ENCODE peak calls at places on chromosome 4, in ten cellular contexts. N, Q, D, J, S, K, P, T, Z and E are unnamed samples.

GRCh38 chr4:119750771-119751170 is 122.2 kb upstream of the PDE5A start:
- DNase-seq in N (no peak), Q (no peak), D (no peak), J (no peak), S (no peak), K (no peak), P (no peak), T (peak), Z (no peak), E (peak)

GRCh38 chr4:182905038-182905437 is 12.1 kb downstream of the DCTD start:
- DNase-seq in N (no peak), Q (no peak), D (no peak), J (no peak), S (no peak), K (no peak), P (no peak), T (no peak), Z (no peak), E (no peak)

GRCh38 chr4:130210871-130211270 is 1114.9 kb downstream of the C4orf33 start:
- DNase-seq in N (no peak), Q (no peak), D (no peak), J (peak), S (no peak), K (no peak), P (no peak), T (peak), Z (no peak), E (peak)

GRCh38 chr4:41752081-41752836 is 3.7 kb upstream of the PHOX2B start:
- DNase-seq in N (no peak), Q (no peak), D (no peak), J (no peak), S (no peak), K (no peak), P (no peak), T (no peak), Z (no peak), E (no peak)

GRCh38 chr4:48475770-48476169 is 7.4 kb upstream of the SLC10A4 start:
- DNase-seq in N (no peak), Q (no peak), D (no peak), J (no peak), S (no peak), K (no peak), P (no peak), T (no peak), Z (no peak), E (no peak)

GRCh38 chr4:128853741-128854140 is 44.2 kb downstream of the JADE1 start:
- DNase-seq in N (no peak), Q (no peak), D (no peak), J (no peak), S (no peak), K (no peak), P (no peak), T (no peak), Z (no peak), E (no peak)

GRCh38 chr4:36280555-36280954 is 861 bp upstream of the DTHD1 start:
- DNase-seq in N (no peak), Q (no peak), D (no peak), J (no peak), S (no peak), K (peak), P (no peak), T (no peak), Z (no peak), E (no peak)

GRCh38 chr4:173500841-173501591 is 29.0 kb downstream of the HAND2 start:
- DNase-seq in N (no peak), Q (peak), D (no peak), J (no peak), S (no peak), K (no peak), P (no peak), T (no peak), Z (no peak), E (no peak)

GRCh38 chr4:3827616-3828492 is 61.7 kb downstream of the ADRA2C start:
- DNase-seq in N (no peak), Q (peak), D (peak), J (no peak), S (no peak), K (peak), P (no peak), T (peak), Z (peak), E (peak)

GRCh38 chr4:152045781-152046571 is 285.2 kb upstream of the GATB start:
- DNase-seq in N (no peak), Q (peak), D (peak), J (no peak), S (no peak), K (no peak), P (peak), T (no peak), Z (no peak), E (no peak)
- H3K4me3 ChIP-seq in N (no peak), Q (no peak), D (peak), J (no peak), S (no peak), K (no peak), P (peak), T (no peak), Z (peak), E (no peak)

DNA sequence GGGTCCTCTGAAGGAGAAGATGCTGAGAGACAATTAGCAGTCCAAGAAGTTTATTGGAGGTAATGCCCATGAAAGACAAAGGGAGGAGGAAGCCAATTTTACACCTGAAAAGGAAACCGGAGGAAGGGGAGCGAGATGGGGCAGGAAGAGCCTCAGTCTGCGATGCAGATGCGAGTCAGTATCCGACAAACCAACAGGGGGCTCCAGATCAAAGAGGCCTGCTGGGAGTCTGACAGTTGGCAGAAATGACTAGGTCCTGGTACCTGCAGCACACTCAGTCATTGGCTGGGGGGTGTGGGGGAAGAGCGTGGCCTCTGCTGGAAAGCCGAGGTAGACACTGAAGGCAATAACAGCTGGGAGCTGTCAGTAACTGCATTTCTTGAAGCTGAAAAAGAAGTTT is 231.1 kb upstream of the CENPE start:
- DNase-seq in N (no peak), Q (no peak), D (no peak), J (no peak), S (no peak), K (no peak), P (no peak), T (no peak), Z (no peak), E (no peak)
- TF ChIP-seq CTCF in N (no peak), Q (no peak), D (no peak), J (no peak), S (no peak), K (no peak), P (peak), T (peak), Z (no peak), E (peak)

GRCh38 chr4:146059153-146059552 is 116.4 kb upstream of the LSM6 start:
- DNase-seq in N (no peak), Q (no peak), D (no peak), J (no peak), S (no peak), K (no peak), P (no peak), T (no peak), Z (no peak), E (no peak)
- H3K4me3 ChIP-seq in N (no peak), Q (no peak), D (no peak), J (no peak), S (no peak), K (no peak), P (no peak), T (no peak), Z (no peak), E (no peak)

GRCh38 chr4:82500830-82501229 is 61.0 kb downstream of the TMEM150C start:
- DNase-seq in N (no peak), Q (no peak), D (no peak), J (no peak), S (no peak), K (no peak), P (no peak), T (no peak), Z (no peak), E (no peak)
- TF ChIP-seq CTCF in N (no peak), Q (no peak), D (no peak), J (no peak), S (no peak), K (no peak), P (no peak), T (no peak), Z (no peak), E (no peak)

DNA sequence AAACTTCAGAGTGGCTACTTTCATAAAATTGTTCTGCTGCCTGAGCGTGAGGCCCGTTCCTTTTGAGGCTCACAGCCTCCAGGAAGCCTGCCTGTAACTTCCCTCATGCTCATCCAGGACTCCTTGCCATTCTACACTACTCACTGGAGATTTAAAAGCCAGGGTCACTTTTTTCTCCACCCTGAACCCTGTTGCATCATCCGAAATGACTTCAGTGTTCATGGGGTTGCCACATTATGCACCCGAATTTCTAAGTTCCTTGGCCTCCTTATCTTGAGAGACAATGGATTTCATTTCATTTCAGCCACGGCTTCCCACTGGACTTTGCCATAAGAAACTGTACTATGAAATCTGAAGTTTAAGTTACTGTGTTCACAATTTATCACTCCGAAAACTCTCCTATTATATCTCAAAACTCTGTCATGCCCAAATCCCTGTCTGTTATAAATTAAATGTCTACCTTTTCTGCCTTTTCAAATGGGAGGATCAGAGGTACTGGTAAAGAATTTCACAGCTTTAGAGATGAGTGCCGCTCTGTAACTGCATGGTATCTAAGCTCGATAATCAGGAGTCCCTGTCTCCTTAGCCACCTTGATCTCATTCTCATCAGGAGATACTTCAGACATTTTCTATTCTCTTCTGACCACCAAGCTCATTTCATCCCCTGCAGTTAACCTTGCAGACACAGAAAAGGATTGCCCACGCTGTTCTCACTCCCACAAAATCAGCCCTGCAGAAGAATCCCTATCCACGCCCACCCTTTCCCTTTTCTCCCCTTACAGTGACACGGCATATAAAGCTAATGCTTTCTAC is 59.9 kb downstream of the TRIML1 start:
- DNase-seq in N (no peak), Q (no peak), D (no peak), J (peak), S (no peak), K (no peak), P (no peak), T (peak), Z (no peak), E (no peak)
- H3K4me3 ChIP-seq in N (no peak), Q (no peak), D (no peak), J (no peak), S (no peak), K (no peak), P (no peak), T (no peak), Z (no peak), E (no peak)

GRCh38 chr4:180960758-180961401 is 1282.3 kb upstream of the TENM3 start:
- DNase-seq in N (no peak), Q (no peak), D (no peak), J (no peak), S (no peak), K (no peak), P (peak), T (peak), Z (no peak), E (peak)
- TF ChIP-seq CTCF in N (no peak), Q (no peak), D (no peak), J (no peak), S (peak), K (peak), P (peak), T (peak), Z (no peak), E (peak)

DNA sequence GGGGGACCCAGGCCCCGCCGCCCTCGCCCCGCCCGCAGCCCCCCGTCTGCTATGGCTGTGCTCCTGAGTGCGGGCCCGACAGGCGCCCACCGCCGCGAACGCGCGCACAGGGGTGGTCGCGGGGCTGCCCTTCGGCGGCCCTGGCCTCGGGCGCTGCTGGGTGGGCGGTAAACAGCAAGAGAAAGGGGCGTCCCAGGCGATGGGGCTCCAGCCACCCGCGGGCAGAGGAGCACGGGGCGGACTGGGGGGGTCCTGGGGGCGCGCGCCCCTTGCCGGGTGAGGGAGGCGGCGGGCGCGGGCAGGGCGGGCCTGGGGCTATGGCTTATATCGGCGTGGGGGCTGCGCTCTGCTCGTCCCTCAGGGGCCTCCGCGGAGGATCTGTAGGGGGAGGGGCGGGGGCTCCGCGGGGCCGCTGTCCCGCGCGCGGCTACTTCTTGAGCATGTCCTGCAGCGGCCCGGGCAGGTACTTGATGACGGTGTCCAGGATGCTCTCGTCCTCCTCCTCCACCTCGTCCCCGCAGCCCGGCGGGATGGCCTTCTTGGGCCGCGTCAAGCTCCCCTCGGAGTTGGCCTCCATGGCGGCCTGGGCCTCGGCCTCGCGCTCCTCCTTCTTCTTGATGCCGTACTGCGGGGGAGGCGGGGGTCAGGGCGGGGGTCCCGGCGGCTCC is 39.7 kb downstream of the CPLX1 start:
- DNase-seq in N (no peak), Q (no peak), D (no peak), J (no peak), S (no peak), K (no peak), P (no peak), T (no peak), Z (no peak), E (no peak)
- H3K4me3 ChIP-seq in N (peak), Q (peak), D (peak), J (no peak), S (no peak), K (no peak), P (no peak), T (no peak), Z (peak), E (no peak)

GRCh38 chr4:20543131-20543530 is 157.1 kb upstream of the PACRGL start:
- DNase-seq in N (no peak), Q (no peak), D (no peak), J (no peak), S (no peak), K (no peak), P (no peak), T (peak), Z (no peak), E (peak)

GRCh38 chr4:20538922-20539321 is 161.3 kb upstream of the PACRGL start:
- DNase-seq in N (no peak), Q (no peak), D (no peak), J (no peak), S (no peak), K (no peak), P (no peak), T (no peak), Z (no peak), E (no peak)

GRCh38 chr4:20544645-20545044 is 155.6 kb upstream of the PACRGL start:
- DNase-seq in N (no peak), Q (no peak), D (no peak), J (peak), S (peak), K (no peak), P (no peak), T (peak), Z (no peak), E (peak)
- TF ChIP-seq CTCF in N (no peak), Q (no peak), D (peak), J (peak), S (peak), K (peak), P (peak), T (peak), Z (peak), E (peak)

DNA sequence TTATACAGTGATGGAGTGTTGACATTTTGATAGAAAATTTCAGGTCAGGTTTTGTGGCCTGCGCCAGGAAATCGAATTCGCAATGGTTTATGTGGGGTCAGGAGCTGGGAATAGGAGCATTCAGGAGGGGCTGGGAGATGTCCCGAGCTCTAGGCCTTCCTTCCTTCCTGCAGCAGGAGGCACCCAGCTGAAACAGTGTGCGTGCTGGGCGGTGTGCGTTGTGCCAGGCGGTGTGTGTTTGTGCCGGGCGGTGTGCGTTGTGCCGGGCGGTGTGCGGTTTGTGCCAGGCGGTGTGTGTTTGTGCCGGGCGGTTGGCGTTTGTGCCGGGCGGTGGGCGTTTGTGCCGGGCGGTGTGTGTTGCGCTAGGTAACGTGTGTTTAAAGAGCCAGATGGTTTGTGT is 1.7 kb downstream of the UVSSA start:
- DNase-seq in N (no peak), Q (no peak), D (no peak), J (no peak), S (no peak), K (no peak), P (no peak), T (no peak), Z (no peak), E (no peak)
- H3K4me3 ChIP-seq in N (no peak), Q (no peak), D (no peak), J (no peak), S (no peak), K (no peak), P (no peak), T (no peak), Z (no peak), E (no peak)